ENCODE peak calls at places on chromosomes 2 and 18, in six cellular contexts. One of them, this sample, is unnamed.

GRCh38 chr2:128607981-128608506 is 289.4 kb upstream of the HS6ST1 start:
- DNase-seq in nucleus accumbens: no peak
- DNase-seq in hippocampal formation: peak
- DNase-seq in COLO829: no peak
- DNase-seq in retina: no peak
- DNase-seq in amniotic stem cell: no peak
- DNase-seq in this sample: no peak

GRCh38 chr18:48770243-48770642 is 180.5 kb downstream of the SMAD7 start:
- DNase-seq in nucleus accumbens: no peak
- DNase-seq in hippocampal formation: no peak
- DNase-seq in COLO829: no peak
- DNase-seq in retina: no peak
- DNase-seq in amniotic stem cell: no peak
- DNase-seq in this sample: no peak

GRCh38 chr2:152950125-152950524 is 231.7 kb downstream of the ARL6IP6 start:
- DNase-seq in nucleus accumbens: no peak
- DNase-seq in hippocampal formation: no peak
- DNase-seq in COLO829: peak
- DNase-seq in retina: no peak
- DNase-seq in amniotic stem cell: no peak
- DNase-seq in this sample: no peak

GRCh38 chr2:207499114-207499513 is 30.6 kb upstream of the CREB1 start:
- DNase-seq in nucleus accumbens: no peak
- DNase-seq in hippocampal formation: no peak
- DNase-seq in COLO829: no peak
- DNase-seq in retina: no peak
- DNase-seq in amniotic stem cell: no peak
- DNase-seq in this sample: no peak

GRCh38 chr2:102839668-102840388 is 78.0 kb downstream of the TMEM182 start:
- DNase-seq in nucleus accumbens: no peak
- DNase-seq in hippocampal formation: peak
- DNase-seq in COLO829: peak
- DNase-seq in retina: peak
- DNase-seq in amniotic stem cell: peak
- DNase-seq in this sample: no peak

GRCh38 chr2:174699993-174700766 is 64.1 kb downstream of the CHRNA1 start:
- DNase-seq in nucleus accumbens: no peak
- DNase-seq in hippocampal formation: no peak
- DNase-seq in COLO829: peak
- DNase-seq in retina: peak
- DNase-seq in amniotic stem cell: no peak
- DNase-seq in this sample: peak

GRCh38 chr18:57426187-57426586 is 9.0 kb upstream of the ONECUT2 start:
- DNase-seq in nucleus accumbens: no peak
- DNase-seq in hippocampal formation: no peak
- DNase-seq in COLO829: no peak
- DNase-seq in retina: no peak
- DNase-seq in amniotic stem cell: no peak
- DNase-seq in this sample: no peak

GRCh38 chr2:23486676-23487075 is 101.7 kb downstream of the KLHL29 start:
- DNase-seq in nucleus accumbens: no peak
- DNase-seq in hippocampal formation: no peak
- DNase-seq in COLO829: no peak
- DNase-seq in retina: no peak
- DNase-seq in amniotic stem cell: no peak
- DNase-seq in this sample: no peak

GRCh38 chr2:30763151-30763660 is 44.0 kb downstream of the CAPN13 start:
- DNase-seq in nucleus accumbens: no peak
- DNase-seq in hippocampal formation: no peak
- DNase-seq in COLO829: no peak
- DNase-seq in retina: no peak
- DNase-seq in amniotic stem cell: no peak
- DNase-seq in this sample: no peak

GRCh38 chr2:208373460-208374089 is 33.0 kb upstream of the PTH2R start:
- DNase-seq in nucleus accumbens: no peak
- DNase-seq in hippocampal formation: no peak
- DNase-seq in COLO829: peak
- DNase-seq in retina: peak
- DNase-seq in amniotic stem cell: no peak
- DNase-seq in this sample: peak

GRCh38 chr18:8367217-8367988 is 241.8 kb upstream of the RAB12 start:
- DNase-seq in nucleus accumbens: no peak
- DNase-seq in hippocampal formation: peak
- DNase-seq in COLO829: no peak
- DNase-seq in retina: peak
- DNase-seq in amniotic stem cell: no peak
- DNase-seq in this sample: no peak

GRCh38 chr2:199830531-199830930 is 20.5 kb downstream of the FTCDNL1 start:
- DNase-seq in nucleus accumbens: no peak
- DNase-seq in hippocampal formation: no peak
- DNase-seq in COLO829: no peak
- DNase-seq in retina: no peak
- DNase-seq in amniotic stem cell: no peak
- DNase-seq in this sample: no peak

GRCh38 chr2:123768233-123768632 is 256.9 kb upstream of the CNTNAP5 start:
- DNase-seq in nucleus accumbens: no peak
- DNase-seq in hippocampal formation: no peak
- DNase-seq in COLO829: no peak
- DNase-seq in retina: no peak
- DNase-seq in amniotic stem cell: no peak
- DNase-seq in this sample: no peak

GRCh38 chr2:19785432-19785831 is 116.4 kb downstream of the TTC32 start:
- DNase-seq in nucleus accumbens: no peak
- DNase-seq in hippocampal formation: no peak
- DNase-seq in COLO829: no peak
- DNase-seq in retina: no peak
- DNase-seq in amniotic stem cell: no peak
- DNase-seq in this sample: no peak

GRCh38 chr2:175076272-175076671 is 71.1 kb upstream of the CHN1 start:
- DNase-seq in nucleus accumbens: no peak
- DNase-seq in hippocampal formation: no peak
- DNase-seq in COLO829: no peak
- DNase-seq in retina: no peak
- DNase-seq in amniotic stem cell: no peak
- DNase-seq in this sample: no peak

GRCh38 chr2:229654437-229654836 is 59.9 kb downstream of the DNER start:
- DNase-seq in nucleus accumbens: no peak
- DNase-seq in hippocampal formation: no peak
- DNase-seq in COLO829: no peak
- DNase-seq in retina: no peak
- DNase-seq in amniotic stem cell: no peak
- DNase-seq in this sample: no peak

GRCh38 chr18:48535956-48536355 is 2.9 kb upstream of the CTIF start:
- DNase-seq in nucleus accumbens: no peak
- DNase-seq in hippocampal formation: no peak
- DNase-seq in COLO829: no peak
- DNase-seq in retina: no peak
- DNase-seq in amniotic stem cell: no peak
- DNase-seq in this sample: no peak

GRCh38 chr18:70446063-70446462 is 157.2 kb downstream of the SOCS6 start:
- DNase-seq in nucleus accumbens: no peak
- DNase-seq in hippocampal formation: no peak
- DNase-seq in COLO829: no peak
- DNase-seq in retina: no peak
- DNase-seq in amniotic stem cell: no peak
- DNase-seq in this sample: no peak

GRCh38 chr2:17646838-17647701 is 106.5 kb downstream of the SMC6 start:
- DNase-seq in nucleus accumbens: no peak
- DNase-seq in hippocampal formation: no peak
- DNase-seq in COLO829: no peak
- DNase-seq in retina: no peak
- DNase-seq in amniotic stem cell: no peak
- DNase-seq in this sample: no peak

GRCh38 chr2:194999771-195000170 is 657.3 kb upstream of the SLC39A10 start:
- DNase-seq in nucleus accumbens: no peak
- DNase-seq in hippocampal formation: no peak
- DNase-seq in COLO829: no peak
- DNase-seq in retina: no peak
- DNase-seq in amniotic stem cell: no peak
- DNase-seq in this sample: no peak

GRCh38 chr2:98839292-98839691 is 96.7 kb downstream of the CRACDL start:
- DNase-seq in nucleus accumbens: no peak
- DNase-seq in hippocampal formation: no peak
- DNase-seq in COLO829: no peak
- DNase-seq in retina: no peak
- DNase-seq in amniotic stem cell: no peak
- DNase-seq in this sample: no peak

GRCh38 chr2:238117199-238118154 is 17.3 kb downstream of the ESPNL start:
- DNase-seq in nucleus accumbens: no peak
- DNase-seq in hippocampal formation: no peak
- DNase-seq in COLO829: no peak
- DNase-seq in retina: no peak
- DNase-seq in amniotic stem cell: no peak
- DNase-seq in this sample: no peak